ENCODE peak calls at places on chromosome 1, in ten cellular contexts. D is fibroblast of mammary gland; C is NCI-H1930; K is omental fat pad; Y is spleen; W is breast epithelium; E is iPS-NIHi11; I is SHP77; B is stimulated activated naive CD8-positive, alpha-beta T cell treated with anti-CD3 and anti-CD28 coated beads, Interleukin-15, Interleukin-2, amounts not matched to agents 100 U/mL and 50 U/mL, for 24 hours; G is SW480. T is an unnamed sample.

GRCh38 chr1:234315091-234315541 is 58.1 kb upstream of the COA6 start:
- DNase-seq in D (peak), C (no peak), K (no peak), Y (no peak), W (no peak), E (no peak), I (no peak), B (peak), G (peak), T (peak)

GRCh38 chr1:35571263-35571662 is 1.9 kb upstream of the TFAP2E start:
- DNase-seq in D (no peak), C (no peak), K (no peak), Y (peak), W (no peak), E (no peak), I (no peak), B (no peak), G (no peak), T (no peak)

GRCh38 chr1:39829791-39830533 is 41.3 kb upstream of the BMP8B start:
- DNase-seq in D (peak), C (no peak), K (no peak), Y (no peak), W (no peak), E (no peak), I (no peak), B (no peak), G (no peak), T (no peak)

GRCh38 chr1:218945050-218945449 is 228.6 kb upstream of the LYPLAL1 start:
- DNase-seq in D (peak), C (no peak), K (no peak), Y (no peak), W (no peak), E (no peak), I (no peak), B (no peak), G (no peak), T (no peak)

GRCh38 chr1:161182214-161182613 is 4.9 kb upstream of the B4GALT3 start:
- DNase-seq in D (peak), C (no peak), K (no peak), Y (peak), W (no peak), E (no peak), I (no peak), B (peak), G (peak), T (peak)

GRCh38 chr1:174397261-174397660 is 50.5 kb upstream of the GPR52 start:
- DNase-seq in D (no peak), C (no peak), K (no peak), Y (no peak), W (no peak), E (no peak), I (no peak), B (no peak), G (peak), T (peak)

GRCh38 chr1:197915797-197916686 is 1.1 kb upstream of the LHX9 start:
- DNase-seq in D (peak), C (peak), K (no peak), Y (peak), W (no peak), E (peak), I (peak), B (no peak), G (peak), T (no peak)

GRCh38 chr1:35726814-35727433 is 8.2 kb upstream of the C1orf216 start:
- DNase-seq in D (peak), C (peak), K (no peak), Y (no peak), W (no peak), E (peak), I (peak), B (peak), G (peak), T (peak)

GRCh38 chr1:8516793-8517556 is 199.1 kb downstream of the SLC45A1 start:
- DNase-seq in D (peak), C (peak), K (no peak), Y (no peak), W (no peak), E (no peak), I (no peak), B (no peak), G (no peak), T (no peak)

GRCh38 chr1:221829327-221830011 is 87.6 kb upstream of the DUSP10 start:
- DNase-seq in D (peak), C (no peak), K (no peak), Y (no peak), W (no peak), E (no peak), I (no peak), B (peak), G (no peak), T (peak)

GRCh38 chr1:62424412-62424811 is 12.4 kb upstream of the USP1 start:
- DNase-seq in D (peak), C (no peak), K (no peak), Y (no peak), W (no peak), E (no peak), I (no peak), B (no peak), G (peak), T (no peak)

T was measured in immature natural killer cell.